ENCODE peak calls at places on chromosome 2, in nine cellular contexts. G, J, O, I, F, Q, W, N and T are unnamed samples.

GRCh38 chr2:138066139-138066806 is 102.0 kb downstream of the HNMT start:
- DNase-seq in J (no peak), W (no peak), I (no peak), G (no peak), Q (no peak), F (no peak), O (no peak), N (no peak), T (no peak)

GRCh38 chr2:169159686-169160085 is 90.3 kb downstream of the DHRS9 start:
- DNase-seq in Q (no peak), O (no peak), G (no peak), F (peak; percentile 46), W (no peak), I (no peak), N (no peak), J (no peak), T (no peak)

GRCh38 chr2:38723173-38723572 is 28.0 kb downstream of the SRSF7 start:
- DNase-seq in I (no peak), G (no peak), W (no peak), F (no peak), N (no peak), J (no peak), Q (no peak), O (no peak), T (no peak)

GRCh38 chr2:88350641-88351601 is 101.6 kb downstream of the FOXI3 start:
- DNase-seq in I (peak; percentile 59), F (no peak), W (no peak), N (peak; percentile 32), O (no peak), J (no peak), G (peak; percentile 29), Q (peak; percentile 61), T (peak; percentile 29)

GRCh38 chr2:157840568-157841156 is 35.5 kb downstream of the ACVR1 start:
- DNase-seq in N (no peak), I (no peak), O (no peak), J (no peak), F (no peak), G (no peak), Q (no peak), W (peak; percentile 79), T (no peak)

GRCh38 chr2:134119117-134119671 is 134.7 kb upstream of the MGAT5 start:
- DNase-seq in F (peak; percentile 58), N (no peak), Q (no peak), I (no peak), G (no peak), J (no peak), W (no peak), O (no peak), T (no peak)

GRCh38 chr2:27959496-27959895 is 69.0 kb downstream of the BABAM2 start:
- DNase-seq in N (no peak), Q (no peak), J (peak; percentile 32), I (no peak), G (no peak), F (peak; percentile 84), O (peak; percentile 58), W (peak; percentile 70), T (no peak)

GRCh38 chr2:113200236-113200635 is 26.5 kb downstream of the PSD4 start:
- DNase-seq in G (no peak), J (no peak), O (no peak), F (no peak), W (no peak), Q (no peak), N (no peak), I (no peak), T (no peak)

GRCh38 chr2:107018366-107018765 is 132.4 kb upstream of the ST6GAL2 start:
- DNase-seq in W (no peak), O (no peak), Q (no peak), G (no peak), I (no peak), N (no peak), J (no peak), F (no peak), T (no peak)

GRCh38 chr2:60331106-60331809 is 222.2 kb downstream of the BCL11A start:
- DNase-seq in J (no peak), I (no peak), G (no peak), F (peak; percentile 43), O (no peak), N (no peak), W (no peak), Q (no peak), T (no peak)